ENCODE peak calls at places on chromosomes 2 and 18, in four cellular contexts. Q is HCT116, J is AG04449, X is colonic mucosa. R is an unnamed sample.

GRCh38 chr2:232976666-232977437 is 36.2 kb downstream of the NGEF start:
- DNase-seq in Q (no peak), J (no peak), X (peak; percentile 14), R (no peak)

GRCh38 chr2:127577973-127578372 is 42.5 kb downstream of the MYO7B start:
- DNase-seq in J (no peak), X (peak; percentile 12), Q (no peak), R (no peak)

GRCh38 chr18:44915661-44916060 is 235.0 kb downstream of the SETBP1 start:
- DNase-seq in Q (no peak), X (no peak), J (no peak), R (no peak)

GRCh38 chr2:103119352-103119751 is 357.5 kb downstream of the TMEM182 start:
- DNase-seq in X (no peak), Q (no peak), J (no peak), R (no peak)

GRCh38 chr2:108923019-108923700 is 65.9 kb downstream of the EDAR start:
- DNase-seq in Q (peak; percentile 21), J (no peak), X (peak; percentile 17), R (no peak)

GRCh38 chr2:109722026-109722425 is 72.1 kb upstream of the RGPD5 start:
- DNase-seq in X (peak; percentile 22), J (no peak), Q (no peak), R (no peak)

GRCh38 chr2:171134624-171135230 is 26.0 kb downstream of the TLK1 start:
- DNase-seq in Q (no peak), X (no peak), J (no peak), R (no peak)

GRCh38 chr18:50143891-50144290 is 51.1 kb downstream of the MYO5B start:
- DNase-seq in X (no peak), Q (no peak), J (no peak), R (no peak)

GRCh38 chr18:8778824-8779223 is 73.5 kb downstream of the MTCL1 start:
- DNase-seq in J (no peak), Q (no peak), X (no peak), R (no peak)

GRCh38 chr18:11985532-11985931 is 4.2 kb downstream of the IMPA2 start:
- DNase-seq in J (no peak), X (no peak), Q (no peak), R (no peak)

GRCh38 chr18:13217466-13217961 is 1.0 kb upstream of the LDLRAD4 start:
- DNase-seq in X (peak; percentile 62), Q (no peak), J (no peak), R (no peak)

GRCh38 chr2:186129767-186130581 is 356.1 kb upstream of the ZC3H15 start:
- DNase-seq in Q (peak; percentile 42), J (peak; percentile 10), X (no peak), R (peak; percentile 83)

GRCh38 chr2:230658877-230659652 is 53.6 kb upstream of the CAB39 start:
- DNase-seq in X (no peak), J (no peak), Q (no peak), R (no peak)

GRCh38 chr2:69683170-69683971 is 39.8 kb upstream of the AAK1 start:
- DNase-seq in X (no peak), Q (no peak), J (peak; percentile 21), R (peak; percentile 44)

GRCh38 chr18:75228967-75229366 is 18.4 kb downstream of the TSHZ1 start:
- DNase-seq in J (no peak), Q (no peak), X (no peak), R (no peak)

GRCh38 chr2:157442136-157442535 is 1.8 kb downstream of the CYTIP start:
- DNase-seq in J (no peak), Q (no peak), X (no peak), R (no peak)

GRCh38 chr2:229408356-229408755 is 137.3 kb upstream of the PID1 start:
- DNase-seq in X (peak; percentile 40), Q (peak; percentile 85), J (peak; percentile 10), R (no peak)

GRCh38 chr2:65265090-65266045 is 37.7 kb downstream of the ACTR2 start:
- DNase-seq in X (peak; percentile 55), Q (peak; percentile 78), J (peak; percentile 58), R (peak; percentile 54)

GRCh38 chr2:6977786-6978185 is 60.6 kb downstream of the RNF144A start:
- DNase-seq in J (no peak), X (no peak), Q (no peak), R (no peak)

GRCh38 chr18:76932026-76932819 is 109.9 kb downstream of the ZNF236 start:
- DNase-seq in Q (no peak), X (no peak), J (no peak), R (no peak)

GRCh38 chr2:113046465-113046864 is 6.2 kb downstream of the IL36B start:
- DNase-seq in J (no peak), X (no peak), Q (no peak), R (peak; percentile 84)

GRCh38 chr2:113039675-113040074 is 13.0 kb downstream of the IL36B start:
- DNase-seq in J (no peak), Q (no peak), X (no peak), R (no peak)

GRCh38 chr2:113036763-113037162 is 15.9 kb downstream of the IL36B start:
- DNase-seq in X (no peak), J (no peak), Q (no peak), R (no peak)

GRCh38 chr2:113039158-113039557 is 13.5 kb downstream of the IL36B start:
- DNase-seq in X (peak; percentile 29), J (no peak), Q (no peak), R (no peak)

DNA sequence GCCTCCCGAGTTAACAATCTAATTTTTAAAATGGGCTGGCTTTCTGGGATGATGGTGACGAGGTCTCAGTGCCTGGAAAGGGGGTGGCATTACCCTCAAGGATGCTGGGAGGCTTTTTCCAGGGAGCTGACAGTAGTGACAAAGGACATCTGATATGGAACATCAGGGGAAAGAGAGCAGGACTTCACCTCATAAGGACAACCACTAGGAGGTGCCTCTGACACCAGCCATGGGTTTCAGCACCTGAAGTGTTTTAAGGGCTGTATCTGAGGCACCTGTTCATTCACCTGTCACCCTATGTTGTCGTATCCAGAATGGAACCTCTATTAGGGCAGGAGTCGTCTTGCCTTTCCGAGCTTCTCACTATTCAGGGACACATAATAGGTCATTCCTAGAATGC is 10.8 kb downstream of the IL36B start:
- DNase-seq in Q (peak; percentile 29), J (no peak), X (no peak), R (no peak)
- TF ChIP-seq CTCF in Q (peak; percentile 62), J (no peak), X (no peak), R (peak; percentile 25)

DNA sequence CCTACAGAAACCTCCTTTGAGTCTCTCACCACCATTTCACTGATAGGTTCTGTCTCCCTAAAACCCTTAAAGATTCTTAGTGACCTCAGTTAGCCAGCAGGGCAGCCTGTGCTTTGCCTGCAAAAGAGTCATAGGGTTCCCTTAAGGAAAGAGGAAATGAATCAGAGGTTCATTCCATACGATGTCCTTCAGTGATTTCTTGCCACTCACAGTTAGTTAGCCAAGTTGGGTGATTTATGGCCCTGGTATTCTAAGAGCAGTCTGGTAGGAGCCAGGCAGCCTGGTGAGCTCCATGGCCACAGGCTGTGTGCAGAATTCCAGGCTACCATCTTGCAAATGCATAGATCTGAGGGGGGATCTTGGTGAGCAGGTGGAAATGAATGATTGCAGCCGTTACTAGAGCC is 18.7 kb upstream of the CCBE1 start:
- DNase-seq in Q (peak; percentile 8), J (peak; percentile 69), X (no peak), R (no peak)
- TF ChIP-seq CTCF in Q (no peak), J (peak; percentile 17), X (no peak), R (no peak)

GRCh38 chr2:30869988-30870387 is 62.7 kb upstream of the CAPN13 start:
- DNase-seq in Q (no peak), J (no peak), X (no peak), R (no peak)

GRCh38 chr2:30865218-30865617 is 58.0 kb upstream of the CAPN13 start:
- DNase-seq in J (no peak), Q (no peak), X (no peak), R (peak; percentile 7)

GRCh38 chr2:30867385-30867784 is 60.1 kb upstream of the CAPN13 start:
- DNase-seq in Q (no peak), J (no peak), X (no peak), R (no peak)

GRCh38 chr2:30865892-30866681 is 58.8 kb upstream of the CAPN13 start:
- DNase-seq in Q (no peak), X (no peak), J (no peak), R (no peak)

GRCh38 chr2:30866974-30867373 is 59.7 kb upstream of the CAPN13 start:
- DNase-seq in J (no peak), Q (no peak), X (no peak), R (no peak)
- TF ChIP-seq CTCF in J (no peak), Q (no peak), X (no peak), R (no peak)

GRCh38 chr2:240913810-240914644 is 7.9 kb downstream of the CROCC2 start:
- DNase-seq in Q (no peak), J (no peak), X (peak; percentile 63), R (no peak)
- TF ChIP-seq CTCF in Q (peak; percentile 96), J (peak; percentile 98), X (peak; percentile 93), R (peak; percentile 87)

GRCh38 chr2:10305254-10305635 is 2.5 kb downstream of the HPCAL1 start:
- DNase-seq in X (no peak), Q (no peak), J (no peak), R (no peak)
- TF ChIP-seq CTCF in X (no peak), Q (no peak), J (no peak), R (no peak)

GRCh38 chr2:168246483-168247340 is 683 bp downstream of the STK39 start:
- DNase-seq in J (no peak), X (peak; percentile 80), Q (no peak), R (no peak)
- TF ChIP-seq CTCF in J (peak; percentile 52), X (peak; percentile 29), Q (peak; percentile 44), R (peak; percentile 60)

GRCh38 chr2:46350030-46350699 is 53.0 kb downstream of the EPAS1 start:
- DNase-seq in J (no peak), X (no peak), Q (no peak), R (no peak)

GRCh38 chr2:46347649-46348280 is 50.6 kb downstream of the EPAS1 start:
- DNase-seq in J (no peak), Q (no peak), X (no peak), R (no peak)

GRCh38 chr2:46346719-46347118 is 49.5 kb downstream of the EPAS1 start:
- DNase-seq in X (no peak), J (no peak), Q (no peak), R (no peak)

GRCh38 chr2:46351388-46352141 is 54.4 kb downstream of the EPAS1 start:
- DNase-seq in J (no peak), X (no peak), Q (no peak), R (no peak)

GRCh38 chr2:46349115-46349547 is 51.9 kb downstream of the EPAS1 start:
- DNase-seq in J (no peak), Q (no peak), X (no peak), R (no peak)
- TF ChIP-seq CTCF in J (no peak), Q (no peak), X (no peak), R (no peak)

DNA sequence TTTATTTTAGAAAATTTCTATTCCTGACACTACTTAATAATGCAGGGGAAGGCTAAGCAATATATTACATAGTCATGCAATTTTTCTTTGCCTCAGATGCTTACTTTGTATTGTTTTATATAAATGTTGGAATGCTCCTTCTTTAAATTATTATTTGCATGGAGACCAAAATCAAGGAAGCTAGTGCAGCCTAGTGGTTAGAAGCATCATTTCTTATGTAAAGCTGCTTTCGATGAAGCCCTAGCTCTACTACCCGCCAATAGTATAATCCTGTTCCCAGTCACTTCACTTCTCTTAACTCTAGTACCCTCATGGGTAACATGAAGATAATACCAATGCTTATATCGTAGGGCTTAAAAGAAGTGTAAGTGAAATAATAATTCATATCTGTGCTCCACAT is 198.9 kb downstream of the LRATD1 start:
- DNase-seq in J (no peak), X (no peak), Q (no peak), R (peak; percentile 1)
- TF ChIP-seq CTCF in J (no peak), X (no peak), Q (no peak), R (peak; percentile 60)

R was measured in LNCaP clone FGC.